ENCODE peak calls at places on chromosomes 11 and 22, in four cellular contexts. Q is body of pancreas, D is cardiac fibroblast, T is mucosa of descending colon. A is an unnamed sample.

GRCh38 chr11:100681064-100681502 is 6.0 kb upstream of the ARHGAP42 start:
- DNase-seq in Q (peak; percentile 30), D (peak; percentile 67), T (peak; percentile 83), A (peak; percentile 86)

GRCh38 chr11:8913961-8914660 is 3.1 kb downstream of the AKIP1 start:
- DNase-seq in Q (peak; percentile 33), D (peak; percentile 53), T (no peak), A (peak; percentile 56)

GRCh38 chr11:16749666-16750065 is 11.2 kb downstream of the C11orf58 start:
- DNase-seq in Q (no peak), D (no peak), T (no peak), A (no peak)

GRCh38 chr11:17395978-17396377 is 7.5 kb upstream of the KCNJ11 start:
- DNase-seq in Q (no peak), D (no peak), T (no peak), A (no peak)

GRCh38 chr22:28009272-28009827 is 90.3 kb upstream of the PITPNB start:
- DNase-seq in Q (peak; percentile 83), D (peak; percentile 84), T (peak; percentile 81), A (peak; percentile 84)

GRCh38 chr22:50274311-50274710 is 4.1 kb upstream of the MAPK11 start:
- DNase-seq in Q (peak; percentile 72), D (peak; percentile 51), T (no peak), A (no peak)

GRCh38 chr22:30317778-30318177 is 9.0 kb downstream of the TBC1D10A start:
- DNase-seq in Q (no peak), D (no peak), T (no peak), A (no peak)

GRCh38 chr11:3614742-3615171 is 27.0 kb downstream of the ART5 start:
- DNase-seq in Q (no peak), D (no peak), T (no peak), A (no peak)

GRCh38 chr22:28923826-28924732 is 40.7 kb downstream of the ZNRF3 start:
- DNase-seq in Q (peak; percentile 85), D (no peak), T (peak; percentile 64), A (peak; percentile 71)

GRCh38 chr11:91591021-91591420 is 633.6 kb upstream of the FAT3 start:
- DNase-seq in Q (no peak), D (no peak), T (no peak), A (no peak)

GRCh38 chr11:1335811-1336761 is 26.7 kb upstream of the TOLLIP start:
- DNase-seq in Q (peak; percentile 61), D (peak; percentile 90), T (peak; percentile 68), A (no peak)

GRCh38 chr11:130872961-130873360 is 43.3 kb downstream of the SNX19 start:
- DNase-seq in Q (no peak), D (peak; percentile 94), T (no peak), A (no peak)

GRCh38 chr11:35003658-35004057 is 87.2 kb downstream of the PDHX start:
- DNase-seq in Q (no peak), D (no peak), T (no peak), A (no peak)

GRCh38 chr11:2862950-2863618 is 22.5 kb downstream of the CDKN1C start:
- DNase-seq in Q (no peak), D (no peak), T (no peak), A (no peak)

GRCh38 chr11:112364962-112365481 is 104.4 kb upstream of the PLET1 start:
- DNase-seq in Q (no peak), D (peak; percentile 90), T (no peak), A (no peak)

GRCh38 chr11:27553186-27553585 is 46.6 kb upstream of the LIN7C start:
- DNase-seq in Q (no peak), D (no peak), T (no peak), A (no peak)

GRCh38 chr11:76604652-76605241 is 65.8 kb downstream of the LRRC32 start:
- DNase-seq in Q (peak; percentile 78), D (peak; percentile 67), T (no peak), A (no peak)

GRCh38 chr11:127381247-127381646 is 380.7 kb upstream of the KIRREL3 start:
- DNase-seq in Q (no peak), D (no peak), T (no peak), A (no peak)

GRCh38 chr11:69249641-69250502 is 44.1 kb upstream of the MYEOV start:
- DNase-seq in Q (no peak), D (peak; percentile 36), T (no peak), A (peak; percentile 64)

GRCh38 chr22:27222178-27222577 is 564.8 kb downstream of the MIAT start:
- DNase-seq in Q (no peak), D (no peak), T (no peak), A (no peak)

GRCh38 chr11:69662806-69663205 is 12.3 kb downstream of the LTO1 start:
- DNase-seq in Q (no peak), D (no peak), T (peak; percentile 11), A (no peak)

GRCh38 chr11:59135648-59136461 is 6.8 kb upstream of the FAM111A start:
- DNase-seq in Q (peak; percentile 87), D (peak; percentile 78), T (peak; percentile 90), A (peak; percentile 53)

GRCh38 chr11:122791836-122792235 is 46.5 kb upstream of the CRTAM start:
- DNase-seq in Q (no peak), D (peak; percentile 79), T (no peak), A (no peak)

GRCh38 chr11:6319001-6319878 is 1.1 kb downstream of the CAVIN3 start:
- DNase-seq in Q (peak; percentile 52), D (peak; percentile 60), T (peak; percentile 37), A (no peak)

GRCh38 chr11:74002832-74003231 is 6.1 kb downstream of the UCP3 start:
- DNase-seq in Q (no peak), D (no peak), T (no peak), A (no peak)

GRCh38 chr11:73795925-73796632 is 8.4 kb downstream of the MRPL48 start:
- DNase-seq in Q (peak; percentile 51), D (no peak), T (no peak), A (peak; percentile 35)

GRCh38 chr11:93820085-93820710 is 30.2 kb downstream of the VSTM5 start:
- DNase-seq in Q (no peak), D (no peak), T (no peak), A (no peak)

GRCh38 chr22:25006354-25006753 is 53.8 kb downstream of the KIAA1671 start:
- DNase-seq in Q (no peak), D (no peak), T (no peak), A (no peak)

GRCh38 chr22:48957311-48957986 is 870.2 kb downstream of the BRD1 start:
- DNase-seq in Q (no peak), D (no peak), T (no peak), A (no peak)

GRCh38 chr11:121767433-121767832 is 314.7 kb upstream of the SORL1-AS1 start:
- DNase-seq in Q (no peak), D (no peak), T (no peak), A (no peak)

GRCh38 chr11:122817121-122817520 is 21.2 kb upstream of the CRTAM start:
- DNase-seq in Q (peak; percentile 28), D (peak; percentile 38), T (peak; percentile 39), A (no peak)

GRCh38 chr11:15038963-15039362 is 34.4 kb upstream of the CALCB start:
- DNase-seq in Q (no peak), D (peak; percentile 54), T (no peak), A (no peak)

GRCh38 chr22:32312748-32313147 is 44.9 kb upstream of the RFPL3 start:
- DNase-seq in Q (no peak), D (no peak), T (no peak), A (no peak)

GRCh38 chr11:86942212-86942611 is 13.0 kb downstream of the FZD4 start:
- DNase-seq in Q (no peak), D (no peak), T (no peak), A (no peak)

GRCh38 chr11:35593143-35593542 is 25.1 kb upstream of the FJX1 start:
- DNase-seq in Q (no peak), D (peak; percentile 92), T (no peak), A (no peak)

GRCh38 chr11:8959546-8960166 is 4.6 kb downstream of the TMEM9B start:
- DNase-seq in Q (peak; percentile 26), D (peak; percentile 91), T (no peak), A (peak; percentile 74)

DNA sequence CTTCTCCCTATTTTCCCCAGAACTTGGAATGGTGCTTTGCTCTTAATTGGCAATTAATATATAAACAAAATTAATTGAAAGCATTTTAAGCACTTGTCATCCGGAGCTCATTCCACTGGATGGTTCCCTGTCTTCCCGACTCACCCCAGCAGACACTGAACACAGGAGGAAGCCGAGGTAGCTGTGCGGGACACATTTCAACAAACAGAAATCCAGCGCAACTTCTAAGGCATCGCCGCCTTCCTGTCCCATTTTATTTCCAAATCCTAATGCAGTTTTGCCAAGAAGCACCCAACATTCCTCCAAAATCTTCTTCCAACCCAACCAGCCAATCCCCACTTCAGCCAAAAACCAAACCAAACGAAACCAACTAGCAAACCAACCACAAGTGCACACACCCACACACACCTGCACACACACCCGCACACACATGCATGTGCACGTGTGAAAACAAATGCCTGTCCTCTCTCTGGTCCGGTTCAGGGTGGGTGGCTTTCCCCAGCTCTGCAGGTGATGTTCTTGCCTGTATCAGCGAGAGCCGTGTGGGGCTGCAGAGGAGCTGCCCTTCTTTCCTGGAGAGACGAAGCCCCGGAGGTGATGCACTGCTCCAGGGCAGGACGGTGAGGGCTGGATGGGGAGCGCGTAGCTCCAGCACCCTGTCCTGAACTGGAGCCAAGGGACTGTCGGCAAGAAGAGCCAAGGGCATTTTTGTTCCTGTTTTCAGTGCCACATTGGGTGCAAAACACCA is 100.9 kb upstream of the B3GAT1 start:
- DNase-seq in Q (no peak), D (no peak), T (no peak), A (no peak)
- H3K4me3 ChIP-seq in Q (no peak overlapping the region), D (no peak overlapping the region), T (no peak overlapping the region), A (no peak overlapping the region)

GRCh38 chr11:67401495-67402191 is at the start of gene PPP1CA:
- DNase-seq in Q (peak; percentile 90), D (peak; percentile 85), T (peak; percentile 95), A (peak; percentile 94)
- TF ChIP-seq CTCF in Q (peak; percentile 43), D (no peak), T (peak; percentile 88), A (peak; percentile 41)

GRCh38 chr11:84316866-84317560 is 1030.8 kb upstream of the CCDC90B start:
- DNase-seq in Q (peak; percentile 13), D (peak; percentile 72), T (no peak), A (peak; percentile 9)
- H3K4me3 ChIP-seq in Q (no peak overlapping the region), D (no peak overlapping the region), T (no peak overlapping the region), A (no peak overlapping the region)

GRCh38 chr11:72075109-72075508 is 5.2 kb downstream of the NUMA1 start:
- DNase-seq in Q (no peak), D (no peak), T (no peak), A (no peak)
- TF ChIP-seq CTCF in Q (no peak), D (no peak), T (no peak), A (peak; percentile 28)

GRCh38 chr22:37487129-37487528 is 945 bp upstream of the MFNG start:
- DNase-seq in Q (no peak), D (no peak), T (no peak), A (no peak)
- H3K4me3 ChIP-seq in Q (no peak overlapping the region), D (no peak overlapping the region), T (no peak overlapping the region), A (no peak overlapping the region)

GRCh38 chr11:109425554-109425953 is 3.6 kb downstream of the C11orf87 start:
- DNase-seq in Q (no peak), D (peak; percentile 15), T (no peak), A (no peak)
- TF ChIP-seq CTCF in Q (no peak), D (no peak), T (no peak), A (no peak)

DNA sequence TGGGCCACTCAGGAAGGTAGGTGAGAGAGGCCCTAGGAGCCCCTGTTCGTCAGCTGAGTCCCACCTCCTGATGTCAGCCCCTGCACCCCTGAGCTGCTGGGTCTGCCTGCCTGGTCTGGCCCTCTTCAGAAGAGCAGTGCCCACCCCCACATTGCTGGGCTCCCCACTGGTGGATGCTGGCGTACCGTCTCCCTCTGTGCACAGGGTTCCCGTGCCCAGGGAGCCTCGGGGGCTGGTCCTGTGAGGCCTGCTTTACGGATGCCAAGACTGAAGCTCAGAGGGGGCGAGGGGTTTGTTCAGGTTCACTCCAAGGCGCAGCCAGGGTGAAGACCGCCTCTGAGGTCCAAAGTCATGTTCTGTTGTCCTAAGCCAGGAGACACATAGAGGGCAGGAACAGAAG is 44.7 kb upstream of the GCAT start:
- DNase-seq in Q (no peak), D (no peak), T (no peak), A (no peak)
- H3K4me3 ChIP-seq in Q (no peak overlapping the region), D (no peak overlapping the region), T (no peak overlapping the region), A (no peak overlapping the region)